ENCODE peak calls at places on chromosomes 16 and 17, in nine cellular contexts. Q is RWPE2; D is Right ventricle myocardium inferior; P is Panc1; H is CD4-positive, CD25-positive, alpha-beta regulatory T cell; N is activated CD8-positive, alpha-beta T cell treated with anti-CD3 and anti-CD28 coated beads for 36 hours; T is pancreas; B is gastroesophageal sphincter; M is right lobe of liver. Z is an unnamed sample.
A peak's percentile ranks its signal among the peaks of the same experiment; 100 is the strongest.

GRCh38 chr17:50916026-50916707 is 50.0 kb upstream of the TOB1 start:
- ATAC-seq in H (no peak), B (no peak), P (no peak), M (no peak), T (no peak), D (no peak), Q (no peak), N (peak; percentile 37), Z (peak; percentile 57)

GRCh38 chr17:21532763-21533385 is 156.7 kb downstream of the KCNJ12 start:
- ATAC-seq in B (no peak), M (no peak), N (peak; percentile 45), D (no peak), H (no peak), P (no peak), Q (no peak), T (no peak), Z (no peak)

GRCh38 chr17:33112763-33113162 is 121.1 kb downstream of the SPACA3 start:
- ATAC-seq in M (no peak), N (no peak), P (peak; percentile 94), B (peak; percentile 51), D (no peak), H (no peak), Q (peak; percentile 99), T (no peak), Z (peak; percentile 85)

GRCh38 chr16:89556750-89557149 is 3.7 kb upstream of the RPL13 start:
- ATAC-seq in M (no peak), T (no peak), B (no peak), H (no peak), Q (no peak), P (no peak), N (no peak), D (no peak), Z (no peak)

GRCh38 chr17:49861150-49861884 is 13.4 kb upstream of the TAC4 start:
- ATAC-seq in N (peak; percentile 82), B (no peak), M (peak; percentile 65), H (peak; percentile 58), Q (peak; percentile 33), D (peak; percentile 5), P (peak; percentile 55), T (peak; percentile 74), Z (peak; percentile 41)

GRCh38 chr17:73430165-73430680 is 118.4 kb upstream of the CDC42EP4 start:
- ATAC-seq in Q (no peak), D (no peak), N (no peak), H (no peak), T (no peak), P (no peak), M (no peak), B (no peak), Z (no peak)

GRCh38 chr17:40109471-40109824 is 9.1 kb upstream of the NR1D1 start:
- ATAC-seq in D (no peak), M (no peak), H (no peak), B (no peak), Q (no peak), N (no peak), P (no peak), T (no peak), Z (no peak)

GRCh38 chr16:4231886-4232285 is 10.0 kb downstream of the SRL start:
- ATAC-seq in B (no peak), N (no peak), P (no peak), T (no peak), Q (no peak), M (no peak), H (no peak), D (peak; percentile 29), Z (no peak)

GRCh38 chr16:17205279-17206139 is 265.3 kb downstream of the XYLT1 start:
- ATAC-seq in D (no peak), H (no peak), T (peak; percentile 92), Q (no peak), B (no peak), M (no peak), N (no peak), P (no peak), Z (peak; percentile 31)

GRCh38 chr16:15033309-15033707 is 22.6 kb downstream of the NTAN1 start:
- ATAC-seq in P (no peak), B (no peak), M (peak; percentile 87), H (no peak), Q (no peak), T (peak; percentile 6), N (no peak), D (peak; percentile 83), Z (no peak)